ENCODE peak calls at places on chromosomes 16 and 17, in four cellular contexts. L is K562, A is HepG2, Y is SK-N-SH. D is an unnamed sample.

GRCh38 chr17:41518789-41519449 is at the start of gene KRT15:
- DNase-seq in Y (no peak), A (no peak), L (no peak), D (no peak)

GRCh38 chr16:11402051-11402744 is 56.9 kb downstream of the RMI2 start:
- DNase-seq in Y (peak), L (no peak), A (no peak), D (no peak)

GRCh38 chr17:65987988-65988387 is 203.9 kb downstream of the CEP112 start:
- DNase-seq in Y (no peak), A (peak), L (no peak), D (peak)

GRCh38 chr17:42459983-42460300 is 1.3 kb downstream of the ATP6V0A1 start:
- DNase-seq in L (no peak), A (no peak), Y (peak), D (no peak)

GRCh38 chr17:27265333-27265732 is 28.6 kb upstream of the WSB1 start:
- DNase-seq in Y (no peak), A (peak), L (no peak), D (no peak)

GRCh38 chr17:45413498-45413923 is 19.2 kb downstream of the ARHGAP27 start:
- DNase-seq in Y (no peak), L (no peak), A (peak), D (no peak)

GRCh38 chr17:4500188-4500565 is 1.5 kb downstream of the SPNS2 start:
- DNase-seq in A (no peak), Y (no peak), L (no peak), D (no peak)

GRCh38 chr17:850828-851759 is 68.9 kb downstream of the MRM3 start:
- DNase-seq in L (no peak), A (no peak), Y (peak), D (no peak)

GRCh38 chr16:4029816-4030215 is 86.4 kb downstream of the ADCY9 start:
- DNase-seq in L (no peak), A (no peak), Y (no peak), D (no peak)

GRCh38 chr17:79414063-79414462 is 196.8 kb downstream of the RBFOX3 start:
- DNase-seq in Y (no peak), A (no peak), L (no peak), D (no peak)

GRCh38 chr17:53837131-53837530 is 14.4 kb downstream of the KIF2B start:
- DNase-seq in L (no peak), Y (no peak), A (no peak), D (no peak)

GRCh38 chr17:74953129-74953687 is 17.5 kb downstream of the OTOP3 start:
- DNase-seq in Y (no peak), L (no peak), A (no peak), D (no peak)

GRCh38 chr16:89744813-89745212 is 23.5 kb downstream of the ZNF276 start:
- DNase-seq in Y (no peak), L (no peak), A (no peak), D (no peak)

GRCh38 chr17:63452979-63453551 is 7.0 kb upstream of the CYB561 start:
- DNase-seq in L (no peak), Y (peak), A (no peak), D (no peak)

GRCh38 chr16:82715833-82716232 is 89.1 kb downstream of the CDH13 start:
- DNase-seq in L (no peak), A (no peak), Y (no peak), D (no peak)

GRCh38 chr16:21088646-21089538 is 61.8 kb downstream of the DNAH3 start:
- DNase-seq in Y (no peak), L (no peak), A (no peak), D (no peak)

GRCh38 chr17:38659415-38659814 is 15.3 kb downstream of the EPOP start:
- DNase-seq in A (peak), Y (no peak), L (no peak), D (no peak)

GRCh38 chr16:57929250-57929649 is 41.7 kb downstream of the CNGB1 start:
- DNase-seq in A (no peak), Y (no peak), L (no peak), D (no peak)
- TF ChIP-seq FOXJ3 in A (no peak), Y (no peak), L (no peak), D (no peak)

DNA sequence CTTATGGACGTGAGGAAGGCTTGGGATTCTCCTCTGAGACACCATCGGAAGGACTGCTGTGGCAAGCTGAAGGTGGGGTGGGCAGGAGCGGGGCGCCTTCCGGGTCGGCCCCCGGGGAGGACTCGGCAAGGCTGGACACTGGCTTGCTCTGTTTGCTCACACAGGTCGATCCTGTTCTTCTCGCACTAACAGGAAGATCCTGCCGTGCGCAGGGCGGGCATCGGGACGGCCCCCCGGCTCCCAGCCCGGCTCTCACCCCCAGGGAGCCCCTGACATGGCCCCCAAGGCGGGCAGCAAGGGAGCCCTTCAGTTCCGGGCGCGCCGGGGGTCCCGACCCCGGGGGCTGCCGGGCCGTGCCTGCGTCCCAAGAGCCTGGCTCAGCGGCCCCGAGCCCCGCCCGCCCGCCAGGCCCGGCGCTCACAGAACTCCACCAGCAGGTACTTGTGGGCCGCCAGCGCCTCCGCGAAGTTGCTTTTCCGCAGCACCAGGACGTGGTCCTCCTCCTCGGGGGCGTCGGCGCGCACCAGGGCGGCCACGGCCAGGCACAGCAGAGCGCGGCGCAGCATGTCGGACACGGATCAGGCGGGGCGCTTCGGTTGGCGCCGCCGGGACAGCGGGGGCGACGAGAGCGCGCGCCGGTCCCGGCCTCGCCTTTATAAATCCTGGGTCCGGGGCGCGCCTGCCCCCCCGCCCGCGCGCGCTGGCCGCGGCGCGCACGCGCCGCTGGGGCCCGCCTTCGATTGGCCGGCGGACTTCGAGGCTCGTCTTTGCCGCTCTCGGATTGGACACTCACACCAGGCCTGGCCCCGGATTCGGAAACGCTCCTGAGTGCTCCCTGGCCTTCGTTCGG is at the start of gene P4HB:
- DNase-seq in A (no peak), L (peak), Y (peak), D (no peak)
- TF ChIP-seq FOXJ3 in A (no peak), L (no peak), Y (no peak), D (no peak)

GRCh38 chr17:5837055-5837491 is 233.1 kb upstream of the WSCD1 start:
- DNase-seq in L (no peak), A (peak), Y (no peak), D (no peak)
- TF ChIP-seq FOXJ3 in L (no peak), A (no peak), Y (no peak), D (no peak)

GRCh38 chr16:84246679-84247077 is 6.9 kb upstream of the KCNG4 start:
- DNase-seq in A (no peak), L (peak), Y (no peak), D (no peak)

GRCh38 chr16:84244728-84245127 is 4.9 kb upstream of the KCNG4 start:
- DNase-seq in L (no peak), Y (no peak), A (no peak), D (no peak)

GRCh38 chr16:84245933-84246678 is 6.3 kb upstream of the KCNG4 start:
- DNase-seq in A (no peak), L (no peak), Y (peak), D (no peak)

GRCh38 chr16:84247341-84247740 is 7.5 kb upstream of the KCNG4 start:
- DNase-seq in Y (no peak), L (no peak), A (no peak), D (no peak)

GRCh38 chr16:84247844-84248243 is 8.0 kb upstream of the KCNG4 start:
- DNase-seq in Y (no peak), L (no peak), A (no peak), D (no peak)
- TF ChIP-seq FOXJ3 in Y (no peak), L (no peak), A (no peak), D (no peak)

DNA sequence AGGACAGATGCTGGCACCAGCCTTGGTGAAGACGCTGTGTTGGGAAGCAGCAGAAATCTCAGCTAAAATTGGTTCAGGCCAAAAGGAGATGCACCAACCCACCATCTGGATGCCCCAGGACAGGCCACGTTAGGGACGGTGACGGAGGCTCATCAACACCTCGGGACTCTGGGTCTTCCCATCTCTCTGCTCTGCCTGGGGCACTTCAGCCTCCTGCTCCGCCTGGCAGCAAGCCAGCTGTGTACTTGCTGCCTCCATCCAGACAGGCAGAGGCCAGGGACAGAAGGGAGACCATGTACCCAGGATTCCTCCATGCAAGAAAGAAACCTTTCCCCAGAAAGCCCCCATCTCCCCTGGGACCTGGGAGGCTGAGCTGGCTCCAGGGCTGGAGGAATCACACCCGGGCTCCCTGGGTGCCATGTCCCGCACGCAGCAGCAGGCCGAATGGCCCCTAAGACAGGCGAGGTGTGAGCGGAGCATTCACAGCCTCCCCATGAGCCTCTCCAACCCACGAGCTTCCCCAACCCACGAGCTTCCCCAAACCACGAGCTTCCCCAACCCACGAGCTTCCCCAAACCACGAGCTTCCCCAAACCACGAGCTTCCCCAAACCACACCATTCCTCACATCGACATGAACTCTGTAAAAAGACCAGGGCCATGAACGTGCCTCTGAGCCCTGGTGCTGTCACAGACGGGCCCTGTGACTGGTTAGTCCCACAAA is 274.5 kb downstream of the C16orf95 start:
- DNase-seq in A (no peak), L (no peak), Y (no peak), D (no peak)
- TF ChIP-seq FOXJ3 in A (no peak), L (no peak), Y (no peak), D (no peak)

D was measured in WTC11.